ENCODE peak calls at places on chromosomes 16 and 17, in six cellular contexts. One of them, this sample, is unnamed.

GRCh38 chr17:82042649-82043048 is 5.2 kb upstream of the DCXR start:
- DNase-seq in lower lobe of right lung: no peak
- DNase-seq in spleen: no peak
- DNase-seq in A549: no peak
- DNase-seq in ovary: no peak
- DNase-seq in cardiac muscle cell: no peak
- DNase-seq in this sample: no peak

GRCh38 chr17:17506893-17507464 is 10.8 kb upstream of the RASD1 start:
- DNase-seq in ovary: no peak
- DNase-seq in A549: no peak
- DNase-seq in spleen: no peak
- DNase-seq in cardiac muscle cell: no peak
- DNase-seq in lower lobe of right lung: peak
- DNase-seq in this sample: no peak

GRCh38 chr16:73921295-73921694 is 375.3 kb upstream of the PSMD7 start:
- DNase-seq in A549: no peak
- DNase-seq in lower lobe of right lung: no peak
- DNase-seq in spleen: no peak
- DNase-seq in cardiac muscle cell: no peak
- DNase-seq in ovary: no peak
- DNase-seq in this sample: no peak

GRCh38 chr17:79837888-79838540 is 1.2 kb downstream of the CBX4 start:
- DNase-seq in A549: no peak
- DNase-seq in lower lobe of right lung: no peak
- DNase-seq in cardiac muscle cell: no peak
- DNase-seq in spleen: peak
- DNase-seq in ovary: peak
- DNase-seq in this sample: peak

GRCh38 chr17:15886804-15887203 is 58.1 kb upstream of the ADORA2B start:
- DNase-seq in cardiac muscle cell: no peak
- DNase-seq in A549: no peak
- DNase-seq in ovary: no peak
- DNase-seq in lower lobe of right lung: peak
- DNase-seq in spleen: no peak
- DNase-seq in this sample: no peak

GRCh38 chr17:34601431-34601830 is 22.0 kb downstream of the TMEM132E start:
- DNase-seq in ovary: no peak
- DNase-seq in lower lobe of right lung: no peak
- DNase-seq in A549: no peak
- DNase-seq in cardiac muscle cell: no peak
- DNase-seq in spleen: no peak
- DNase-seq in this sample: no peak

GRCh38 chr17:72683506-72684404 is 408.7 kb downstream of the SLC39A11 start:
- DNase-seq in ovary: no peak
- DNase-seq in lower lobe of right lung: peak
- DNase-seq in spleen: no peak
- DNase-seq in cardiac muscle cell: peak
- DNase-seq in A549: peak
- DNase-seq in this sample: no peak

GRCh38 chr17:17494499-17495447 is 1.4 kb downstream of the RASD1 start:
- DNase-seq in lower lobe of right lung: peak
- DNase-seq in spleen: peak
- DNase-seq in ovary: peak
- DNase-seq in A549: no peak
- DNase-seq in cardiac muscle cell: peak
- DNase-seq in this sample: no peak

GRCh38 chr17:41486809-41487530 is 2.7 kb downstream of the KRT36 start:
- DNase-seq in ovary: no peak
- DNase-seq in cardiac muscle cell: no peak
- DNase-seq in A549: no peak
- DNase-seq in lower lobe of right lung: peak
- DNase-seq in spleen: peak
- DNase-seq in this sample: no peak

GRCh38 chr16:64339052-64339770 is 782.7 kb downstream of the CDH11 start:
- DNase-seq in lower lobe of right lung: no peak
- DNase-seq in A549: no peak
- DNase-seq in spleen: no peak
- DNase-seq in cardiac muscle cell: peak
- DNase-seq in ovary: no peak
- DNase-seq in this sample: no peak

GRCh38 chr17:61235001-61235820 is 164.4 kb upstream of the TBX2 start:
- DNase-seq in spleen: no peak
- DNase-seq in ovary: no peak
- DNase-seq in cardiac muscle cell: no peak
- DNase-seq in lower lobe of right lung: no peak
- DNase-seq in A549: no peak
- DNase-seq in this sample: no peak

GRCh38 chr17:15883617-15884111 is 61.3 kb upstream of the ADORA2B start:
- DNase-seq in A549: no peak
- DNase-seq in lower lobe of right lung: no peak
- DNase-seq in spleen: no peak
- DNase-seq in ovary: no peak
- DNase-seq in cardiac muscle cell: peak
- DNase-seq in this sample: no peak

GRCh38 chr16:53753431-53753830 is 49.5 kb downstream of the FTO start:
- DNase-seq in cardiac muscle cell: no peak
- DNase-seq in ovary: no peak
- DNase-seq in A549: no peak
- DNase-seq in spleen: no peak
- DNase-seq in lower lobe of right lung: no peak
- DNase-seq in this sample: no peak

GRCh38 chr17:19753049-19753444 is 4.9 kb upstream of the ALDH3A1 start:
- DNase-seq in A549: peak
- DNase-seq in ovary: no peak
- DNase-seq in cardiac muscle cell: peak
- DNase-seq in spleen: peak
- DNase-seq in lower lobe of right lung: peak
- DNase-seq in this sample: no peak

GRCh38 chr17:40663252-40663651 is 1.7 kb downstream of the KRT222 start:
- DNase-seq in spleen: no peak
- DNase-seq in A549: no peak
- DNase-seq in lower lobe of right lung: no peak
- DNase-seq in cardiac muscle cell: no peak
- DNase-seq in ovary: no peak
- DNase-seq in this sample: no peak

GRCh38 chr17:49438439-49438861 is 23.8 kb upstream of the PHB1 start:
- DNase-seq in ovary: no peak
- DNase-seq in A549: no peak
- DNase-seq in cardiac muscle cell: no peak
- DNase-seq in spleen: no peak
- DNase-seq in lower lobe of right lung: no peak
- DNase-seq in this sample: no peak

DNA sequence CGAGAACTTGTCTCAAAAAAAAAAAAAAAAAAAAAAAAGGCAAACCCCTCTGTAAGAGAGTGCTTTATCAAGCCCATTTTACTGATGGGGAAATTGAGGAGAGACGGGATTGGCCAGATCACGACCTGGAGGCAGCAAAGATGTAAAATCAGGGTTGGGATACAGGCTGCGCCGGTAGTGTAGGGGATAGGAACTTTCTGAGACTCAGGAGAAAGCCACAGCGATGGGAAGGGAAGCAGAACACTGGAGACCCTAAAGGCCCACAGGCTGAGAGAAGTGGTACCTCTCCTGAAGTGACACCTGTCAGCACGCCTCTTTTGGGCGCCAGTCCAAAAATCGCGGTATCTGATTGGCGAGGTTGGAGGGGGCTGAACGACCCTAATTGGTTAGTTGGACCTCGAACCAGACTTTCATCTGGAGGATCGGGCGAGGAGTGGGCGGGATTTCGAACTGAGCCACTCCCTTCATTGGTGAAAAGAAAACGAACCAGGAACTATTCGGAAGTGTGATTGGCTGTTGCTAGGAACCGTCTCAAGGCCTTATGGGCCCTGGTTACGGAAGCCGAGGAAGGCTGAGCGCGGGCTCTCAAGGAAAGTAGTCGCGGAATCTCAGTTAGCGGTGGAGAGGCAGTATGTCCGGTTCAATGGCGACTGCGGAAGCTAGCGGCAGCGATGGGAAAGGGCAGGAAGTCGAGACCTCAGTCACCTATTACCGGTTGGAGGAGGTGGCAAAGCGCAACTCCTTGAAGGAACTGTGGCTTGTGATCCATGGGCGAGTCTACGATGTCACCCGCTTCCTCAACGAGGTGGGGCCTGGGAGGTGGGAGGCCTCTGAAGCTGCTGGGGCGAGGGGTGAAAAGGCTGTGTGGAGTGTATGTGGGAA is at the start of gene CYB5B:
- DNase-seq in spleen: peak
- DNase-seq in cardiac muscle cell: peak
- DNase-seq in ovary: peak
- DNase-seq in A549: peak
- DNase-seq in lower lobe of right lung: peak
- DNase-seq in this sample: peak
- TF ChIP-seq CTCF in spleen: no peak
- TF ChIP-seq CTCF in cardiac muscle cell: no peak
- TF ChIP-seq CTCF in ovary: no peak
- TF ChIP-seq CTCF in A549: no peak
- TF ChIP-seq CTCF in lower lobe of right lung: no peak
- TF ChIP-seq CTCF in this sample: no peak

GRCh38 chr16:89392881-89393730 is 97.3 kb downstream of the ANKRD11 start:
- DNase-seq in spleen: no peak
- DNase-seq in A549: no peak
- DNase-seq in lower lobe of right lung: no peak
- DNase-seq in cardiac muscle cell: no peak
- DNase-seq in ovary: no peak
- DNase-seq in this sample: no peak
- H3K27ac ChIP-seq in spleen: no peak
- H3K27ac ChIP-seq in A549: no peak
- H3K27ac ChIP-seq in lower lobe of right lung: no peak
- H3K27ac ChIP-seq in cardiac muscle cell: no peak
- H3K27ac ChIP-seq in ovary: no peak
- H3K27ac ChIP-seq in this sample: no peak

GRCh38 chr16:370443-370842 is at the start of gene MRPL28:
- DNase-seq in lower lobe of right lung: peak
- DNase-seq in A549: peak
- DNase-seq in cardiac muscle cell: peak
- DNase-seq in spleen: peak
- DNase-seq in ovary: peak
- DNase-seq in this sample: peak

GRCh38 chr16:372584-372983 is 2.2 kb upstream of the MRPL28 start:
- DNase-seq in A549: no peak
- DNase-seq in spleen: peak
- DNase-seq in cardiac muscle cell: no peak
- DNase-seq in ovary: no peak
- DNase-seq in lower lobe of right lung: no peak
- DNase-seq in this sample: no peak

GRCh38 chr16:371729-372521 is 1.6 kb upstream of the MRPL28 start:
- DNase-seq in ovary: no peak
- DNase-seq in cardiac muscle cell: no peak
- DNase-seq in spleen: peak
- DNase-seq in A549: no peak
- DNase-seq in lower lobe of right lung: no peak
- DNase-seq in this sample: no peak

GRCh38 chr16:369866-370436 is 387 bp downstream of the MRPL28 start:
- DNase-seq in spleen: peak
- DNase-seq in ovary: no peak
- DNase-seq in lower lobe of right lung: no peak
- DNase-seq in A549: no peak
- DNase-seq in cardiac muscle cell: peak
- DNase-seq in this sample: no peak

DNA sequence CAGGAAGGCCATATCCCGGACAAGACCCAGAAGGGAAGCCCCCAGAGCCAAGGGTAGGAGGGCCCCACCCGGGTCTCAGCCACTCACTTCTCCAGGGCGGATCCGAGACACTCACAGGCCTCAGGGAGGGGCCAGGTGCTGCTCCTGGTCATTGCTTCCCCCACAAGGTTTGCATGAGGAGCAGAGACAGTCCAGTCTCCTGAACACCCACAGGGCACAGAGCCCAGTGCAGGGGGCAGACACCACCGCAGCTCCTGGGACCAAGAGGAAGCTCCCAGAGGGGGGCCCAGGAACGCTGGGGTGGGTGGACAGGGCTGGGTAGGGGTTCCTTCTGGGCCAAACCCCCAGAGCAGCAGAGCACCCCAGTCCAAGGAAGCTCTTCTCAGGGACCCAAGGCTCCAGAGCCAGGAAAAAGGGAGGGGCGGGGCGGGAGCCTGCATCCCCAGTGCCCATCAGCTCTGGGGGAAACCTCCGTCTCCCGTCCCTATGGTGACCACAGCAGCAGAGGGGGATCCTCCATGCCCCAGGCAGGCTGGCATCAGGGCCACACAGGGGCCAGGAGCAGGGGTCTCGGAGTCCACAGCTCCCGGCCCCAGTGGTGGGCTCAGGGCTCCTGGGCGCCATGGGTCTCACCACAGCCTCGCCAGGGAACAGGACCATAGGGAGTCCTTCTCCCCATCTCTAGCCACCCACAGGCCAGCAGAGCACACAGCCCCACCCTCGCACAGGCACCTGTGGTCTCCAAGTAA is 816 bp upstream of the MRPL28 start:
- DNase-seq in ovary: no peak
- DNase-seq in cardiac muscle cell: no peak
- DNase-seq in spleen: peak
- DNase-seq in lower lobe of right lung: no peak
- DNase-seq in A549: no peak
- DNase-seq in this sample: no peak
- H3K4me3 ChIP-seq in ovary: peak
- H3K4me3 ChIP-seq in cardiac muscle cell: no peak
- H3K4me3 ChIP-seq in spleen: no peak
- H3K4me3 ChIP-seq in lower lobe of right lung: peak
- H3K4me3 ChIP-seq in A549: peak
- H3K4me3 ChIP-seq in this sample: peak

GRCh38 chr16:66430214-66430613 is 3.1 kb downstream of the BEAN1 start:
- DNase-seq in A549: no peak
- DNase-seq in spleen: no peak
- DNase-seq in ovary: no peak
- DNase-seq in cardiac muscle cell: no peak
- DNase-seq in lower lobe of right lung: no peak
- DNase-seq in this sample: no peak
- TF ChIP-seq CTCF in A549: no peak
- TF ChIP-seq CTCF in spleen: no peak
- TF ChIP-seq CTCF in ovary: no peak
- TF ChIP-seq CTCF in cardiac muscle cell: no peak
- TF ChIP-seq CTCF in lower lobe of right lung: no peak
- TF ChIP-seq CTCF in this sample: no peak

GRCh38 chr17:14123579-14124278 is 54.4 kb downstream of the COX10 start:
- DNase-seq in lower lobe of right lung: no peak
- DNase-seq in A549: no peak
- DNase-seq in spleen: no peak
- DNase-seq in cardiac muscle cell: no peak
- DNase-seq in ovary: no peak
- DNase-seq in this sample: no peak
- H3K27ac ChIP-seq in lower lobe of right lung: no peak
- H3K27ac ChIP-seq in A549: no peak
- H3K27ac ChIP-seq in spleen: no peak
- H3K27ac ChIP-seq in cardiac muscle cell: no peak
- H3K27ac ChIP-seq in ovary: no peak
- H3K27ac ChIP-seq in this sample: no peak

DNA sequence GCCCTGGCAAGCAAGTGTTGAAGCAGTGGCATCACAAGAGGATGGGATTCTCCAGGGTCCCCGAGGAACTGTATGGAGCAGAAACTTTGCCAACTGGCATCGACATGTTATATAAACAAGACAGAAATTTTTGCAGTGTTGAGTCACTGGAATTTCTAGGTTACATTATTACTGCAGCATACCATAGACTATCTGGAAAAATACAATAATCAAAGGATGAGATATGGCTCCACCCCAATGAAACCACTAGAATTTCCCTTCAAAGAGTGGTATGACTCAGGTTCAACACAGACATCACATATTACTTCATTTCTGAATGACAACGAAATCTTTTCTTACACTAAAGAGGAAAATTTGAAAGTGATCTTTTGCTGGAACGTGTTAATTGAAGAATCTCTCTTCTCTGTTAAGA is 343.0 kb upstream of the DYNLRB2 start:
- DNase-seq in ovary: no peak
- DNase-seq in cardiac muscle cell: peak
- DNase-seq in spleen: no peak
- DNase-seq in A549: peak
- DNase-seq in lower lobe of right lung: no peak
- DNase-seq in this sample: no peak
- H3K4me3 ChIP-seq in ovary: no peak
- H3K4me3 ChIP-seq in cardiac muscle cell: no peak
- H3K4me3 ChIP-seq in spleen: no peak
- H3K4me3 ChIP-seq in A549: no peak
- H3K4me3 ChIP-seq in lower lobe of right lung: no peak
- H3K4me3 ChIP-seq in this sample: no peak

This sample was measured in CD8-positive, alpha-beta T cell.